ENCODE peak calls at places on chromosomes 4 and X, in seven cellular contexts. Q is IMR-90; U is left lung; L is adrenal gland; O is GM23248; W is CD8-positive, alpha-beta memory T cell; C is heart right ventricle. T is an unnamed sample.

GRCh38 chr4:6674500-6675149 is 19.1 kb upstream of the S100P start:
- DNase-seq in O (peak; percentile 36), L (no peak), W (peak; percentile 79), C (no peak), U (no peak), Q (peak; percentile 41), T (no peak)

GRCh38 chrX:123185714-123186113 is 1.6 kb downstream of the GRIA3 start:
- DNase-seq in L (no peak), U (no peak), O (peak; percentile 56), C (no peak), Q (no peak), W (no peak), T (no peak)

GRCh38 chr4:185634066-185634652 is 98.9 kb upstream of the PDLIM3 start:
- DNase-seq in O (no peak), L (no peak), Q (peak; percentile 7), U (no peak), C (no peak), W (no peak), T (no peak)

GRCh38 chrX:48468693-48469691 is 1.1 kb downstream of the SLC38A5 start:
- DNase-seq in C (no peak), O (no peak), W (peak; percentile 54), Q (no peak), U (no peak), L (no peak), T (no peak)

GRCh38 chrX:55340896-55341433 is 76.2 kb upstream of the PAGE3 start:
- DNase-seq in O (no peak), W (no peak), L (no peak), U (no peak), C (no peak), Q (no peak), T (no peak)

GRCh38 chrX:71282514-71283408 is 674 bp upstream of the NONO start:
- DNase-seq in C (no peak), L (no peak), U (no peak), W (peak; percentile 64), Q (peak; percentile 45), O (peak; percentile 73), T (no peak)

GRCh38 chrX:9197231-9197630 is 163.3 kb upstream of the FAM9B start:
- DNase-seq in W (no peak), C (no peak), U (no peak), O (peak; percentile 45), L (no peak), Q (peak; percentile 75), T (no peak)

GRCh38 chr4:176708771-176709311 is 83.9 kb downstream of the VEGFC start:
- DNase-seq in O (peak; percentile 25), C (no peak), L (no peak), Q (no peak), U (no peak), W (no peak), T (no peak)

GRCh38 chrX:115393271-115393670 is 103.8 kb downstream of the LUZP4 start:
- DNase-seq in O (peak; percentile 52), L (no peak), W (no peak), U (no peak), C (no peak), Q (peak; percentile 67), T (no peak)

GRCh38 chr4:123649644-123650356 is 253.2 kb downstream of the SPRY1 start:
- DNase-seq in U (no peak), O (peak; percentile 76), W (no peak), Q (peak; percentile 79), C (peak; percentile 42), L (no peak), T (peak; percentile 34)

GRCh38 chr4:185726931-185727330 is 85.1 kb downstream of the SORBS2 start:
- DNase-seq in Q (no peak), U (no peak), W (no peak), L (no peak), O (peak; percentile 39), C (no peak), T (no peak)

GRCh38 chrX:9626379-9626778 is 139.3 kb downstream of the GPR143 start:
- DNase-seq in O (no peak), U (no peak), C (no peak), Q (peak; percentile 11), W (no peak), L (no peak), T (no peak)

GRCh38 chr4:55348436-55348835 is 2.4 kb downstream of the SRD5A3 start:
- DNase-seq in C (no peak), O (peak; percentile 68), W (no peak), U (no peak), L (no peak), Q (peak; percentile 82), T (no peak)

GRCh38 chr4:11765849-11766453 is 337.3 kb upstream of the HS3ST1 start:
- DNase-seq in C (peak; percentile 11), O (peak; percentile 28), W (no peak), Q (peak; percentile 37), L (no peak), U (no peak), T (peak; percentile 19)

GRCh38 chr4:54659213-54660144 is 1.7 kb downstream of the KIT start:
- DNase-seq in O (no peak), C (no peak), L (no peak), U (no peak), W (no peak), Q (peak; percentile 30), T (peak; percentile 26)

GRCh38 chrX:133523094-133523493 is 107.8 kb upstream of the GPC4 start:
- DNase-seq in C (no peak), L (no peak), W (no peak), Q (no peak), O (peak; percentile 21), U (no peak), T (no peak)

GRCh38 chr4:108560624-108561023 is 59.8 kb upstream of the RPL34 start:
- DNase-seq in C (peak; percentile 72), Q (no peak), L (peak; percentile 16), O (no peak), U (no peak), W (no peak), T (no peak)

GRCh38 chr4:183348706-183349659 is 26.8 kb upstream of the CLDN24 start:
- DNase-seq in C (no peak), U (no peak), W (no peak), Q (peak; percentile 95), L (no peak), O (peak; percentile 97), T (no peak)

GRCh38 chr4:37909690-37910486 is 19.0 kb downstream of the TBC1D1 start:
- DNase-seq in O (no peak), C (peak; percentile 50), U (no peak), L (no peak), Q (no peak), W (no peak), T (no peak)

GRCh38 chr4:85778809-85779124 is 303.8 kb downstream of the ARHGAP24 start:
- DNase-seq in L (no peak), U (no peak), C (no peak), W (no peak), O (peak; percentile 67), Q (peak; percentile 38), T (no peak)

GRCh38 chr4:87669373-87669772 is 19.3 kb downstream of the DMP1 start:
- DNase-seq in L (no peak), W (no peak), U (no peak), Q (no peak), C (no peak), O (no peak), T (no peak)
- H3K27ac ChIP-seq in L (no peak overlapping the region), W (no peak overlapping the region), U (no peak overlapping the region), Q (no peak overlapping the region), C (no peak overlapping the region), O (no peak overlapping the region), T (no peak overlapping the region)

DNA sequence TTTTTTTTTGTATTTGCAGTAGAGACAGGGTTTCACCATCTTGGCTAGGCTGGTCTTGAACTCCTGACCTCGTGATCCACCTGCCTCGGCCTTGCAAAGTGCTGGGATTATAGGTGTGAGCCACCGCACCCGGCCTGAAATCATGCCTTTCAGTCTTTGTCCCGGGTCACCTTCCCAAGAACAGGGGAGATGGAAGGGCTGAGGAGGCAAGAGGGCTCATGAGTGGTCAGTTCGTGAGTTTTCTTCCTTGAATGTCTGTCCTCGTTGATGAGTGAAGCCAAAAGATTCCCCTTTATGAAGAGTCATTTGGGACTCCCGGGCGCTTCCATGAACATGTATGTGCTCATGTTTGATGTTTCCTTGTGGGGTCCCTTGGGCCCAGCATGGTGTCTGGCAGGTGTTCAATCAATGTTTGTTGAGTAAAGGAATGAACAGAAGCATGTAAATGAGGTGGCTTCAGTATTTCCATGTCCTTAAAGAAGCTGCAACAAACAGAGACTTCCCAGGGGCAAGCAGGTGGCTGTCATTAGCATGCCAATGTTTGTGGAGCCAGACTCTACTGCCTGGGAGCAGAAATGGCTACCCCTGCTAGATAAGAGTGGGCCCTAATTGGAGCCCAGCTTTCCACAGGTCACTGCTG is 3.4 kb upstream of the SEPTIN6 start:
- DNase-seq in C (no peak), O (no peak), W (no peak), Q (no peak), L (no peak), U (no peak), T (no peak)
- H3K27ac ChIP-seq in C (no peak overlapping the region), O (no peak overlapping the region), W (no peak overlapping the region), Q (no peak overlapping the region), L (no peak overlapping the region), U (no peak overlapping the region), T (no peak overlapping the region)

GRCh38 chr4:148065069-148065468 is 333.2 kb downstream of the ARHGAP10 start:
- DNase-seq in L (no peak), C (no peak), W (no peak), U (no peak), O (peak; percentile 84), Q (peak; percentile 90), T (no peak)

GRCh38 chr4:148064451-148064850 is 332.6 kb downstream of the ARHGAP10 start:
- DNase-seq in U (no peak), W (no peak), C (no peak), Q (no peak), O (no peak), L (no peak), T (no peak)

GRCh38 chr4:148069086-148070010 is 337.5 kb downstream of the ARHGAP10 start:
- DNase-seq in C (no peak), Q (no peak), O (no peak), L (no peak), U (no peak), W (no peak), T (no peak)

GRCh38 chr4:148068065-148068911 is 336.4 kb downstream of the ARHGAP10 start:
- DNase-seq in U (no peak), L (no peak), Q (no peak), O (no peak), W (no peak), C (no peak), T (no peak)

GRCh38 chr4:148067307-148067916 is 335.5 kb downstream of the ARHGAP10 start:
- DNase-seq in C (no peak), L (no peak), U (no peak), Q (no peak), W (no peak), O (no peak), T (no peak)
- H3K27ac ChIP-seq in C (peak overlapping the region; percentile 36), L (no peak overlapping the region), U (no peak overlapping the region), Q (no peak overlapping the region), W (no peak overlapping the region), O (no peak overlapping the region), T (no peak overlapping the region)

DNA sequence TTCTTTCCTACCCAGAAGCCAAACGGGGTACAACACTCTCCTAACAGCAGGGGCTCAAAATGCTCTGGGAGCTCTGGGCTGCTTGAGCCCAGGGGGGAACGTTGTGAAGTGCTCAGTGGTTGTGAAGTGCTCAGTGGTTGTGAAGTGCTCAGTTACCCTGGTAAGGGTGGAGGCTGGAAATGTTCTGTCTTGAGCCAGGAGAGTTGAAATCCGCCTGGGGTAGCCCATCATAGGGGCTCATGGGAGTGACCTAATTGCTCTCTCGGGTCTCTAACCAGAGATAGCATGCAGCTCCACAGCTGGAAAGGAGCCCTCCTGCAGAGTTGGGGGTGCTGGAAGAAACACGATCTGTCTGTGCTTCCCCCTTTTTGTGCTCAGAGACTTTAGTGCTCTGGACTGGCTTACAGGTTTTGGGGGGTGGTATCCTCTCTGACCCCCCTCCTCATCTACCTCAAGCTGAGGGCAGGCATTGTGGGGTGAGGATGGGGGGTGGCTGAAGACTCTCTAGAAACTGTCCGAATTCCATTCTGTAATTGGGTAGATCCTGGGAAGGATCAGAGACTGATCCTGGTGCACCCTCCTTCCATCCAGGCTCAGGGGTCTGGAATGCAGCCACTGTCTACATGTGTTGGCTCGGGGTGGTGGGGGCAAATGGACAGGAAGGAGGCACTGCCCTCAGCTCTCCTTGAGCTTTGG is 2.7 kb downstream of the EFNB1 start:
- DNase-seq in W (no peak), C (no peak), L (peak; percentile 7), O (no peak), Q (peak; percentile 13), U (no peak), T (no peak)
- H3K27ac ChIP-seq in W (no peak overlapping the region), C (peak overlapping the region; percentile 23), L (no peak overlapping the region), O (peak overlapping the region; percentile 39), Q (peak overlapping the region; percentile 46), U (no peak overlapping the region), T (peak overlapping the region; percentile 6)

T was measured in ovary.